ENCODE peak calls at places on chromosomes 16 and 17, in four cellular contexts. G, V, J and Y are unnamed samples.

GRCh38 chr16:27326738-27327585 is 13.2 kb downstream of the IL4R start:
- DNase-seq in V (no peak), J (peak), G (no peak), Y (no peak)

GRCh38 chr17:83177611-83178532 is 98.5 kb downstream of the METRNL start:
- DNase-seq in J (no peak), G (no peak), V (no peak), Y (no peak)

GRCh38 chr17:40915199-40915661 is 22.2 kb downstream of the KRT23 start:
- DNase-seq in V (no peak), G (peak), J (peak), Y (no peak)

GRCh38 chr17:76567634-76568432 is 17.8 kb downstream of the ST6GALNAC2 start:
- DNase-seq in G (no peak), V (no peak), J (peak), Y (no peak)

GRCh38 chr16:3004781-3005284 is 7.9 kb upstream of the CLDN9 start:
- DNase-seq in G (no peak), V (no peak), J (peak), Y (peak)

GRCh38 chr16:1525871-1526607 is 7.4 kb upstream of the TMEM204 start:
- DNase-seq in J (no peak), V (no peak), G (no peak), Y (no peak)

GRCh38 chr16:85611455-85612190 is 1.5 kb upstream of the GSE1 start:
- DNase-seq in G (no peak), J (peak), V (peak), Y (peak)

GRCh38 chr16:88691924-88692560 is 5.7 kb upstream of the SNAI3 start:
- DNase-seq in G (no peak), V (no peak), J (no peak), Y (no peak)

GRCh38 chr17:64270885-64271284 is 7.8 kb upstream of the TEX2 start:
- DNase-seq in G (peak), V (no peak), J (no peak), Y (no peak)

GRCh38 chr17:41772586-41773189 is 13.8 kb downstream of the JUP start:
- DNase-seq in J (peak), G (no peak), V (no peak), Y (peak)

GRCh38 chr16:1669698-1670097 is 8.4 kb upstream of the JPT2 start:
- DNase-seq in V (no peak), J (no peak), G (no peak), Y (no peak)

GRCh38 chr17:81607431-81607830 is 29.5 kb downstream of the NPLOC4 start:
- DNase-seq in J (no peak), G (no peak), V (no peak), Y (no peak)

GRCh38 chr17:36686123-36686669 is 84.8 kb downstream of the MRM1 start:
- DNase-seq in G (no peak), V (no peak), J (no peak), Y (no peak)

GRCh38 chr17:67845374-67845773 is 20.1 kb downstream of the BPTF start:
- DNase-seq in G (no peak), J (no peak), V (no peak), Y (no peak)

GRCh38 chr17:27762527-27763305 is 37.6 kb downstream of the NOS2 start:
- DNase-seq in J (no peak), G (no peak), V (no peak), Y (no peak)

GRCh38 chr16:12674096-12674495 is 129.6 kb downstream of the CPPED1 start:
- DNase-seq in J (no peak), G (no peak), V (no peak), Y (no peak)

DNA sequence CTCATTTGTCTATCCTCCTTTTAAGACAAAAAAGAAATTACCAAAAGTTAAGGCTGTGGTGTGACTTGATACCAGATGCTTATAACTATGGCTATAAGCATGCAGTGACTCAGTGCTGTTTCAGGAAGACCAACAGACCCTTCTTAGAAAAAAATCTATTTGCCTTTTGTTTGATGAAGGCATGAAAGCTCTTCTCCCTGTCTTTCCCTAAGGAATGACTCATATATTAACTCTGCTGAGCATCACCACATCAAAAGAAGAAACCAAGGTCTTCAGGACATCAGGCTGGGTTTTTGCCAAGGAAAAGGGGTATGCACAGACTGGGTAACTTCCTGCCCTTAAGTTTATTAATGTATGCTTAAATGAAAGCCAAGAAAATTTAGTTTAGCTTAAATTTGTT is 47.1 kb downstream of the VMP1 start:
- DNase-seq in G (no peak), J (peak), V (no peak), Y (peak)
- TF ChIP-seq FOXK2 in G (no peak), J (no peak), V (no peak), Y (no peak)

GRCh38 chr17:8075081-8075480 is 12.4 kb downstream of the ALOX12B start:
- DNase-seq in G (no peak), V (no peak), J (no peak), Y (no peak)

GRCh38 chr17:8075574-8076342 is 11.8 kb downstream of the ALOX12B start:
- DNase-seq in J (no peak), V (no peak), G (no peak), Y (no peak)

GRCh38 chr17:8072727-8073461 is 14.6 kb downstream of the ALOX12B start:
- DNase-seq in J (no peak), V (no peak), G (no peak), Y (no peak)

GRCh38 chr17:8072339-8072726 is 15.2 kb downstream of the ALOX12B start:
- DNase-seq in V (no peak), J (no peak), G (no peak), Y (no peak)

GRCh38 chr17:8073627-8074485 is 13.7 kb downstream of the ALOX12B start:
- DNase-seq in G (no peak), J (peak), V (peak), Y (peak)
- TF ChIP-seq FOXK2 in G (no peak), J (no peak), V (no peak), Y (no peak)

DNA sequence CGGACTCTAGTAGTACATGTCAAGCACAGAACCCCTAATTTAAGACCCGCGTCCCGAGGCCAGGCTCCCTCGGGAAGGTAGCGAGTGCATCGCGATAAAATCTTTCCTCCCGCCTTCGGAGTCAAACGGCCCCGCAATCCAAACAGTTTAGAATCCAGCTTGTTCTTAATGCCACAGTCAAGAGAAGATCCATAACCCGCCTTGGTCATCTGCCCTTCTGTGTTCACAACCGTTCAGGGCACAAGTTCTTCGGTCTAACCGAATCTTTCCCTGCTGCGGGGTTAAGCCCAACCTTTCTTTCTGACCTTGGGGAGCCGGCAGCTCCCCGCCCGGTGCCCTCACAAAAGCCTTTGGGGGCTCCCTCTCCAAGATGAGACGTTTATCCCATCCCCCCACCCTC is 30.3 kb downstream of the CPSF4L start:
- DNase-seq in G (no peak), V (peak), J (no peak), Y (peak)
- TF ChIP-seq FOXK2 in G (no peak), V (no peak), J (no peak), Y (no peak)

GRCh38 chr17:43465049-43465448 is 18.7 kb upstream of the DHX8 start:
- DNase-seq in V (no peak), G (no peak), J (no peak), Y (no peak)
- TF ChIP-seq FOXK2 in V (no peak), G (no peak), J (no peak), Y (no peak)

GRCh38 chr17:2709173-2709661 is 2.3 kb downstream of the CLUH start:
- DNase-seq in V (no peak), J (no peak), G (peak), Y (no peak)

GRCh38 chr17:2708585-2709172 is 2.9 kb downstream of the CLUH start:
- DNase-seq in G (no peak), V (no peak), J (no peak), Y (no peak)

GRCh38 chr17:2705888-2706795 is 5.4 kb downstream of the CLUH start:
- DNase-seq in V (no peak), G (no peak), J (no peak), Y (no peak)

GRCh38 chr17:2706911-2707510 is 4.6 kb downstream of the CLUH start:
- DNase-seq in V (no peak), G (no peak), J (no peak), Y (no peak)

DNA sequence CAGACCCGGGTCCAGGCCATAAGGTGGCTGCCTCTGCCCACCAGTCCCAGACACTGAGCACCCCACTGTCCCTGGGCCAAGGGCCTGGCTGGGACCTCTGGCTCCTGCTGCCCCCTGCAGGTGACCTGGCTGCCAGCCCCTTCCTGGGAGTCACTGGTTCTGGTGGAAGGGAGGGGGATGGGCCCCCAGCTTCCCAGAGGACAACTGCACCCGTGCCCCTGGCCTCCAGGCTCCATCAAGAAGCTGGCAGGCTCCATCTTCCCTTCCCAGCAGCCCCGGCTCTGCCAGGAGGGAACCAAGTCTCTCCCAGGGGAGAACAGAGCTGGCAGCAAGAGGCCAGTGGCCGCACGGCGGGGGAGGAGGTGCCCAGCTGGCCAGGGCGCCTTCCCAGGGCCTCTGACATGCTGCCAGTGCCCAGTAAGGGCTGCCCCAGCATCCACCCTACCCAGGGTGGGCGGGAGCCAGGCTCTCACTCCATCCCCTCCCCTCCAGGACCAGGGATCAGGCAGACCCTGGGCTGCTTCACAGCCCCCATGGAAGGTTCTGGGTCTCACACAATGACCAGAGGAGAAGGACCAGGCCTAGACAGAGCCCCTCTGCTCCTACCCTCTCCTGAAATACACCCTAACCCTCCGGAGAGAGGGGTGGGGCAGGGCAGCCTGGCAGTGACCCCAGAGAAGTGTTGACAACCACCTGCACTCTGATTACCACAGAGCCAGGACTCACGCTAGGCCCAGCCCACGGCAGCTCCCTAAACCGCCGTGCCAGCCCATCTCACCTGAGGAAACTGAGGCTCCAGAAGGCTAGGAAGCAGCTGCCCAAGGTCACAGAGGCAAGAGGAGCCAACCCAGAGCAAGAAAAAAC is 3.6 kb downstream of the CLUH start:
- DNase-seq in V (peak), G (no peak), J (peak), Y (peak)
- TF ChIP-seq FOXK2 in V (no peak), G (no peak), J (no peak), Y (no peak)

DNA sequence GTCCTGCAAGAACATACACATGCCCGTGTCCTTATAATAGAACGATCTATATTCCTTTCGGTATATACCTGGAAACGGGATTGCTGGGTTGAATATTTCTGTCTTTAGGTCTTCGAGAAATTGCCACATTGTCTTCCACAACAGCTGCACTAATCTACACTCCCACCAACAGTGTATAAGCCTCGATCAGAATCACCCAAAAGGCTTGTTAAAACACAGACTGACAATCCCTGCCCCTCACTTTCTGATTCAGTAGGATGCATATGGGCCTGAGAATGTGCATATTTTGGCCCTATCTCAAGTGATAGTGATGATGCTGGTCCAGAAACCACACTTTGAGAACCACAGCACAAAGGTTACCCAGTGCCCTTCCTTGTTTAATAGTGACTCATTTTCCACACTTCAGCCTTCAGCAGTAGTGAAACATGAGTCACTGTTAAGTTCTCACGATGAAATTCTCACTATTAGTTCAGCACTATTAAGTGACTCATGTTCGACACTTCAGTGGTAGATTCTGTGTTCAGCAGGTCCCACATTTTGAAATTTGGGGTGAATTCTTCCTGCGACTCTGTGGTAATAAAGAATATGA is 215.6 kb downstream of the GRIN2A start:
- DNase-seq in J (peak), G (peak), V (no peak), Y (no peak)
- TF ChIP-seq FOXK2 in J (no peak), G (no peak), V (no peak), Y (no peak)

GRCh38 chr17:19727466-19728113 is 11.2 kb upstream of the SLC47A2 start:
- DNase-seq in V (no peak), G (no peak), J (no peak), Y (no peak)
- TF ChIP-seq FOXK2 in V (no peak), G (no peak), J (no peak), Y (no peak)

DNA sequence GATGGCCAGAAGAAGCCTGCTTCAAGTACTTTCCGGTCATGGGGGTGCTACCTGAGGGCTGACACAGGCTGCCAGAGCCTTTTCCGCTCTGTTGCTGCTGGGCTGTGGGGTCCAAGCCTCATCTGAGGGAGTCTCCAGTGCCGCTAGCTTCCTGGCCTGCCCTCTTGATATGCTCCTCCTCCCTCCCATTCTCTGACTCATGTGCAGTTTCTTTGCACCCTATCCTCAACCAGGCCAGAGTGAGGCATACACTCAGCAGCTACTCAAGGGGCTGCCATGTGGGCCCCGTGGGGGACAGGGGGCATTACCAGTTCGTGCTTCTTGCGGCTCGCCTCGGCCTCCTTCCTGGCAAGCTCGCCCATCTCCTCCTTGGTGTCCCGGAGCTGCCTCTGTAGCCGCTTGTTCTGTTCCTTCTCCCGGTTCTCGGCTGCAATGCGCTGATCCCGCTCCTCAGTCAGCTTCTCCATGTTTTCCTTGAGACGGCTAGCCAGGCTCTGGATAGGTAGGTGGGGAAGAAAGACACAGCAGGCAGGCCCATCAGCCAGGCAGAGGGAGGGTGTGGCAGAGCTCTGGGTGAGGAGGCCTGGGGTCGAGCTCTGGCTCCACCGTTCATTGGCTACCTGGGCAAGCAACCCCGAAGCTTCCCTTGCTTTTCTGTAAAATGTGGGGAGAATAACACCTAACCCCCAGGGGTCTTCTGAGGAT is 43.8 kb downstream of the PIPOX start:
- DNase-seq in G (no peak), V (no peak), J (no peak), Y (no peak)
- TF ChIP-seq FOXK2 in G (no peak), V (no peak), J (no peak), Y (no peak)

DNA sequence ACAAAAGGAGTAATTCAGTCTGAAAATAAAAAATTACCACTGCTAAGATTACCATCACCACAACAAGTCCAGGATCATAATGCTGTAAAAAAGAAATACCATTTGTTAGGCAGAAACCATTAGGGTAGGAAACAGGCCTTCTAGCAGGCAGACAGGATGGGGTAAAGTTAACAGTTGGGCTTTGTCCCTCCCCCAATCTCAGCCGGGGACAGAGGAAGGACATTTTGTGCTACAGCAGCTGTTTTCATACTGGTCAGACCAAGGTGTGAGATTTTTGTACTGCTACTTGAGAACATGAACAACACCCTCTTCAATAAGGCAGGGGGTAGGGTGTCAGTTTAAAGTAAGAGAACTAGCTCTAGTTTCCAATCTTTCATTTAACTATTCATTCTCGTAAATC is 49.2 kb upstream of the ITGA2B start:
- DNase-seq in G (no peak), J (no peak), V (no peak), Y (no peak)
- TF ChIP-seq FOXK2 in G (no peak), J (no peak), V (no peak), Y (no peak)